ENCODE peak calls at places on chromosome 20, in ten cellular contexts. I, M, N, K, E, P, O, R, G and A are unnamed samples.

GRCh38 chr20:4925842-4926530 is 75.3 kb downstream of the SLC23A2 start:
- DNase-seq in I (no peak), M (no peak), N (no peak), K (no peak), E (peak), P (no peak), O (no peak), R (no peak), G (peak), A (no peak)

GRCh38 chr20:44166008-44166407 is 21.0 kb downstream of the JPH2 start:
- DNase-seq in I (no peak), M (no peak), N (no peak), K (no peak), E (no peak), P (no peak), O (no peak), R (no peak), G (no peak), A (no peak)

GRCh38 chr20:51027396-51027795 is 4.5 kb upstream of the KCNG1 start:
- DNase-seq in I (no peak), M (no peak), N (no peak), K (no peak), E (no peak), P (no peak), O (no peak), R (no peak), G (no peak), A (no peak)

GRCh38 chr20:2093200-2093781 is 8.3 kb upstream of the STK35 start:
- DNase-seq in I (no peak), M (no peak), N (no peak), K (peak), E (no peak), P (peak), O (no peak), R (peak), G (no peak), A (no peak)

GRCh38 chr20:1866834-1867233 is 28.4 kb upstream of the SIRPA start:
- DNase-seq in I (no peak), M (no peak), N (no peak), K (no peak), E (no peak), P (no peak), O (no peak), R (no peak), G (no peak), A (no peak)

GRCh38 chr20:20002101-20002998 is 14.8 kb upstream of the NAA20 start:
- DNase-seq in I (no peak), M (no peak), N (no peak), K (no peak), E (no peak), P (no peak), O (no peak), R (no peak), G (peak), A (no peak)

GRCh38 chr20:535958-536357 is 7.6 kb downstream of the CSNK2A1 start:
- DNase-seq in I (no peak), M (no peak), N (no peak), K (no peak), E (no peak), P (no peak), O (no peak), R (no peak), G (no peak), A (no peak)

GRCh38 chr20:19322061-19322985 is 109.9 kb downstream of the SLC24A3 start:
- DNase-seq in I (no peak), M (no peak), N (no peak), K (no peak), E (no peak), P (no peak), O (no peak), R (no peak), G (no peak), A (no peak)

GRCh38 chr20:45934046-45934586 is 367 bp upstream of the PCIF1 start:
- DNase-seq in I (no peak), M (no peak), N (no peak), K (peak), E (no peak), P (no peak), O (no peak), R (peak), G (peak), A (no peak)

GRCh38 chr20:19815553-19815991 is 57.5 kb downstream of the RIN2 start:
- DNase-seq in I (no peak), M (no peak), N (peak), K (peak), E (no peak), P (no peak), O (no peak), R (peak), G (peak), A (no peak)

GRCh38 chr20:62768815-62769287 is 27.4 kb upstream of the MRGBP start:
- DNase-seq in I (no peak), M (no peak), N (peak), K (no peak), E (peak), P (no peak), O (no peak), R (peak), G (peak), A (no peak)

GRCh38 chr20:21393142-21393541 is 4.2 kb downstream of the NKX2-4 start:
- DNase-seq in I (no peak), M (no peak), N (no peak), K (no peak), E (no peak), P (no peak), O (no peak), R (no peak), G (no peak), A (no peak)

GRCh38 chr20:46357030-46357514 is 48.8 kb upstream of the CDH22 start:
- DNase-seq in I (no peak), M (no peak), N (no peak), K (no peak), E (no peak), P (no peak), O (no peak), R (no peak), G (no peak), A (no peak)

GRCh38 chr20:50541606-50542041 is 31.4 kb downstream of the PTPN1 start:
- DNase-seq in I (no peak), M (no peak), N (no peak), K (no peak), E (no peak), P (no peak), O (no peak), R (no peak), G (no peak), A (peak)

GRCh38 chr20:50308513-50309279 is 118.1 kb downstream of the CEBPB start:
- DNase-seq in I (no peak), M (no peak), N (peak), K (peak), E (peak), P (peak), O (no peak), R (peak), G (peak), A (no peak)

GRCh38 chr20:399182-399707 is 8.9 kb upstream of the RBCK1 start:
- DNase-seq in I (no peak), M (no peak), N (no peak), K (no peak), E (no peak), P (no peak), O (no peak), R (no peak), G (no peak), A (no peak)

GRCh38 chr20:1150218-1150617 is 31.8 kb downstream of the PSMF1 start:
- DNase-seq in I (no peak), M (no peak), N (no peak), K (no peak), E (no peak), P (no peak), O (no peak), R (no peak), G (peak), A (no peak)

GRCh38 chr20:60559462-60559861 is 601.2 kb downstream of the CDH26 start:
- DNase-seq in I (no peak), M (no peak), N (no peak), K (no peak), E (no peak), P (peak), O (no peak), R (peak), G (no peak), A (no peak)

GRCh38 chr20:63974402-63975200 is 4.8 kb downstream of the SAMD10 start:
- DNase-seq in I (no peak), M (no peak), N (no peak), K (no peak), E (peak), P (peak), O (no peak), R (no peak), G (no peak), A (no peak)

GRCh38 chr20:51529758-51530157 is 12.8 kb downstream of the NFATC2 start:
- DNase-seq in I (peak), M (no peak), N (no peak), K (peak), E (no peak), P (no peak), O (peak), R (no peak), G (no peak), A (no peak)

GRCh38 chr20:45798935-45799642 is 7.3 kb downstream of the DNTTIP1 start:
- DNase-seq in I (peak), M (peak), N (no peak), K (peak), E (peak), P (peak), O (peak), R (peak), G (peak), A (peak)

GRCh38 chr20:63690001-63690897 is 6.2 kb upstream of the TNFRSF6B start:
- DNase-seq in I (no peak), M (no peak), N (no peak), K (no peak), E (no peak), P (no peak), O (no peak), R (no peak), G (no peak), A (no peak)

GRCh38 chr20:35306931-35307517 is 14.8 kb upstream of the FAM83C start:
- DNase-seq in I (no peak), M (peak), N (no peak), K (peak), E (peak), P (peak), O (no peak), R (peak), G (peak), A (no peak)

GRCh38 chr20:5793916-5794315 is 43.7 kb downstream of the SHLD1 start:
- DNase-seq in I (no peak), M (no peak), N (no peak), K (no peak), E (no peak), P (no peak), O (no peak), R (no peak), G (no peak), A (no peak)

GRCh38 chr20:25453035-25453810 is 45.8 kb downstream of the GINS1 start:
- DNase-seq in I (no peak), M (no peak), N (no peak), K (peak), E (no peak), P (no peak), O (no peak), R (no peak), G (peak), A (no peak)

GRCh38 chr20:61775423-61775822 is 290.3 kb downstream of the TAF4 start:
- DNase-seq in I (no peak), M (no peak), N (no peak), K (no peak), E (no peak), P (no peak), O (no peak), R (no peak), G (no peak), A (no peak)

GRCh38 chr20:50558483-50558925 is 48.3 kb downstream of the PTPN1 start:
- DNase-seq in I (no peak), M (no peak), N (peak), K (no peak), E (no peak), P (no peak), O (no peak), R (no peak), G (peak), A (no peak)

GRCh38 chr20:51236396-51236795 is 213.5 kb upstream of the KCNG1 start:
- DNase-seq in I (no peak), M (no peak), N (no peak), K (no peak), E (no peak), P (no peak), O (no peak), R (no peak), G (no peak), A (no peak)

GRCh38 chr20:62262064-62262463 is 23.7 kb downstream of the OSBPL2 start:
- DNase-seq in I (no peak), M (no peak), N (no peak), K (no peak), E (no peak), P (no peak), O (no peak), R (no peak), G (no peak), A (no peak)

GRCh38 chr20:63416109-63416430 is 54.9 kb upstream of the CHRNA4 start:
- DNase-seq in I (no peak), M (no peak), N (no peak), K (no peak), E (no peak), P (no peak), O (no peak), R (no peak), G (no peak), A (no peak)

GRCh38 chr20:43456809-43457639 is 672 bp upstream of the SRSF6 start:
- DNase-seq in I (peak), M (peak), N (peak), K (peak), E (peak), P (peak), O (peak), R (peak), G (peak), A (peak)

GRCh38 chr20:55579802-55580201 is 425.5 kb downstream of the CBLN4 start:
- DNase-seq in I (no peak), M (no peak), N (no peak), K (no peak), E (no peak), P (no peak), O (no peak), R (no peak), G (no peak), A (no peak)